ENCODE peak calls at places on chromosomes 3 and 15, in four cellular contexts. One of them, this sample, is unnamed.

GRCh38 chr3:168047190-168047795 is 48.4 kb downstream of the GOLIM4 start:
- DNase-seq in right lobe of liver: no peak
- DNase-seq in ovary: no peak
- DNase-seq in adrenal gland: peak; percentile 21
- DNase-seq in this sample: no peak

GRCh38 chr3:51386852-51387229 is 1.8 kb downstream of the MANF start:
- DNase-seq in ovary: no peak
- DNase-seq in adrenal gland: no peak
- DNase-seq in right lobe of liver: peak; percentile 49
- DNase-seq in this sample: peak; percentile 48

GRCh38 chr3:8371085-8371551 is 130.5 kb upstream of the LMCD1 start:
- DNase-seq in adrenal gland: peak; percentile 33
- DNase-seq in right lobe of liver: no peak
- DNase-seq in ovary: no peak
- DNase-seq in this sample: no peak

GRCh38 chr3:23161896-23162570 is 41.1 kb upstream of the UBE2E2 start:
- DNase-seq in right lobe of liver: no peak
- DNase-seq in ovary: no peak
- DNase-seq in adrenal gland: no peak
- DNase-seq in this sample: no peak

GRCh38 chr3:30610702-30611410 is 4.5 kb downstream of the TGFBR2 start:
- DNase-seq in ovary: no peak
- DNase-seq in adrenal gland: no peak
- DNase-seq in right lobe of liver: no peak
- DNase-seq in this sample: no peak

GRCh38 chr3:11607816-11608215 is 35.9 kb downstream of the VGLL4 start:
- DNase-seq in adrenal gland: no peak
- DNase-seq in right lobe of liver: no peak
- DNase-seq in ovary: no peak
- DNase-seq in this sample: no peak

GRCh38 chr3:184016820-184017671 is 638 bp downstream of the ABCC5 start:
- DNase-seq in ovary: peak; percentile 77
- DNase-seq in right lobe of liver: peak; percentile 66
- DNase-seq in adrenal gland: peak; percentile 58
- DNase-seq in this sample: no peak

GRCh38 chr3:183265713-183266417 is 12.8 kb downstream of the B3GNT5 start:
- DNase-seq in ovary: no peak
- DNase-seq in adrenal gland: no peak
- DNase-seq in right lobe of liver: no peak
- DNase-seq in this sample: no peak

GRCh38 chr3:194250104-194251002 is 100.8 kb downstream of the CPN2 start:
- DNase-seq in ovary: peak; percentile 84
- DNase-seq in adrenal gland: peak; percentile 29
- DNase-seq in right lobe of liver: peak; percentile 88
- DNase-seq in this sample: peak; percentile 91

GRCh38 chr3:197891-198491 is 1.4 kb downstream of the CHL1 start:
- DNase-seq in adrenal gland: no peak
- DNase-seq in ovary: peak; percentile 76
- DNase-seq in right lobe of liver: no peak
- DNase-seq in this sample: no peak

GRCh38 chr3:52078781-52079560 is 22.6 kb upstream of the DUSP7 start:
- DNase-seq in ovary: no peak
- DNase-seq in right lobe of liver: no peak
- DNase-seq in adrenal gland: no peak
- DNase-seq in this sample: no peak

GRCh38 chr3:185330238-185330637 is 32.7 kb upstream of the MAP3K13 start:
- DNase-seq in right lobe of liver: no peak
- DNase-seq in ovary: no peak
- DNase-seq in adrenal gland: peak; percentile 27
- DNase-seq in this sample: no peak

GRCh38 chr15:75043509-75044257 is 20.3 kb downstream of the PPCDC start:
- DNase-seq in ovary: peak; percentile 98
- DNase-seq in adrenal gland: peak; percentile 99
- DNase-seq in right lobe of liver: peak; percentile 94
- DNase-seq in this sample: peak; percentile 96

GRCh38 chr3:126085276-126085675 is 1.4 kb upstream of the SLC41A3 start:
- DNase-seq in right lobe of liver: no peak
- DNase-seq in ovary: no peak
- DNase-seq in adrenal gland: no peak
- DNase-seq in this sample: no peak

GRCh38 chr3:11459147-11459837 is 184.4 kb downstream of the VGLL4 start:
- DNase-seq in adrenal gland: no peak
- DNase-seq in right lobe of liver: no peak
- DNase-seq in ovary: no peak
- DNase-seq in this sample: no peak

GRCh38 chr3:187770224-187770623 is 25.0 kb upstream of the BCL6 start:
- DNase-seq in ovary: no peak
- DNase-seq in right lobe of liver: no peak
- DNase-seq in adrenal gland: no peak
- DNase-seq in this sample: no peak

GRCh38 chr15:59887211-59887610 is 116.9 kb upstream of the FOXB1 start:
- DNase-seq in right lobe of liver: no peak
- DNase-seq in adrenal gland: no peak
- DNase-seq in ovary: no peak
- DNase-seq in this sample: no peak

GRCh38 chr3:125433091-125433534 is 58.0 kb upstream of the ZNF148 start:
- DNase-seq in adrenal gland: no peak
- DNase-seq in right lobe of liver: no peak
- DNase-seq in ovary: no peak
- DNase-seq in this sample: no peak

GRCh38 chr3:186571644-186572013 is 1.1 kb downstream of the DNAJB11 start:
- DNase-seq in right lobe of liver: no peak
- DNase-seq in adrenal gland: no peak
- DNase-seq in ovary: no peak
- DNase-seq in this sample: no peak

GRCh38 chr3:71585891-71586809 is 2.6 kb upstream of the FOXP1 start:
- DNase-seq in ovary: no peak
- DNase-seq in right lobe of liver: no peak
- DNase-seq in adrenal gland: peak; percentile 22
- DNase-seq in this sample: no peak

GRCh38 chr15:47571241-47571640 is 146.1 kb upstream of the SEMA6D start:
- DNase-seq in right lobe of liver: no peak
- DNase-seq in adrenal gland: no peak
- DNase-seq in ovary: no peak
- DNase-seq in this sample: no peak

GRCh38 chr3:102161362-102162006 is 273.3 kb upstream of the ZPLD1 start:
- DNase-seq in right lobe of liver: no peak
- DNase-seq in ovary: no peak
- DNase-seq in adrenal gland: no peak
- DNase-seq in this sample: no peak

GRCh38 chr15:94387854-94388441 is 156.6 kb downstream of the MCTP2 start:
- DNase-seq in right lobe of liver: no peak
- DNase-seq in ovary: no peak
- DNase-seq in adrenal gland: peak; percentile 19
- DNase-seq in this sample: no peak

GRCh38 chr3:14134291-14134690 is 9.4 kb downstream of the TMEM43 start:
- DNase-seq in adrenal gland: peak; percentile 51
- DNase-seq in ovary: no peak
- DNase-seq in right lobe of liver: no peak
- DNase-seq in this sample: no peak
- TF ChIP-seq POLR2A in adrenal gland: no peak
- TF ChIP-seq POLR2A in ovary: no peak
- TF ChIP-seq POLR2A in right lobe of liver: no peak
- TF ChIP-seq POLR2A in this sample: no peak

GRCh38 chr15:89363133-89363532 is 28.5 kb upstream of the POLG start:
- DNase-seq in ovary: no peak
- DNase-seq in right lobe of liver: no peak
- DNase-seq in adrenal gland: no peak
- DNase-seq in this sample: no peak

GRCh38 chr15:89363770-89364169 is 29.1 kb upstream of the POLG start:
- DNase-seq in adrenal gland: no peak
- DNase-seq in ovary: no peak
- DNase-seq in right lobe of liver: no peak
- DNase-seq in this sample: no peak

GRCh38 chr15:89364341-89364740 is 29.7 kb upstream of the POLG start:
- DNase-seq in adrenal gland: peak; percentile 47
- DNase-seq in ovary: no peak
- DNase-seq in right lobe of liver: peak; percentile 63
- DNase-seq in this sample: no peak

GRCh38 chr15:89361451-89362202 is 27.0 kb upstream of the POLG start:
- DNase-seq in right lobe of liver: peak; percentile 67
- DNase-seq in adrenal gland: peak; percentile 74
- DNase-seq in ovary: peak; percentile 80
- DNase-seq in this sample: no peak

GRCh38 chr15:89362203-89363101 is 27.8 kb upstream of the POLG start:
- DNase-seq in adrenal gland: no peak
- DNase-seq in right lobe of liver: no peak
- DNase-seq in ovary: no peak
- DNase-seq in this sample: no peak
- H3K27me3 ChIP-seq in adrenal gland: peaks cover 85% of the 10 kb centered on the region
- H3K27me3 ChIP-seq in right lobe of liver: peaks cover 69% of the 10 kb centered on the region
- H3K27me3 ChIP-seq in ovary: no peaks in the 10 kb centered on the region
- H3K27me3 ChIP-seq in this sample: peaks cover 100% of the 10 kb centered on the region

GRCh38 chr15:72118400-72118978 is at the start of gene SENP8:
- DNase-seq in adrenal gland: no peak
- DNase-seq in right lobe of liver: no peak
- DNase-seq in ovary: no peak
- DNase-seq in this sample: peak; percentile 91

GRCh38 chr15:72113347-72114031 is 4.5 kb downstream of the MYO9A start:
- DNase-seq in adrenal gland: no peak
- DNase-seq in right lobe of liver: no peak
- DNase-seq in ovary: no peak
- DNase-seq in this sample: no peak

GRCh38 chr15:72116680-72117447 is 1.1 kb downstream of the MYO9A start:
- DNase-seq in adrenal gland: peak; percentile 52
- DNase-seq in right lobe of liver: peak; percentile 48
- DNase-seq in ovary: no peak
- DNase-seq in this sample: no peak

GRCh38 chr15:72117448-72117697 is 577 bp downstream of the MYO9A start:
- DNase-seq in adrenal gland: peak; percentile 88
- DNase-seq in right lobe of liver: peak; percentile 78
- DNase-seq in ovary: peak; percentile 88
- DNase-seq in this sample: peak; percentile 92

GRCh38 chr15:72117698-72118399 is at the start of gene MYO9A:
- DNase-seq in right lobe of liver: peak; percentile 99
- DNase-seq in ovary: peak; percentile 99
- DNase-seq in adrenal gland: peak; percentile 98
- DNase-seq in this sample: peak; percentile 99
- TF ChIP-seq POLR2A in right lobe of liver: peak; percentile 64
- TF ChIP-seq POLR2A in ovary: peak; percentile 29
- TF ChIP-seq POLR2A in adrenal gland: peak; percentile 73
- TF ChIP-seq POLR2A in this sample: peak; percentile 28

GRCh38 chr3:5581743-5582142 is 394.2 kb downstream of the EDEM1 start:
- DNase-seq in ovary: no peak
- DNase-seq in right lobe of liver: no peak
- DNase-seq in adrenal gland: no peak
- DNase-seq in this sample: no peak
- H3K27me3 ChIP-seq in ovary: no peaks in the 10 kb centered on the region
- H3K27me3 ChIP-seq in right lobe of liver: no peaks in the 10 kb centered on the region
- H3K27me3 ChIP-seq in adrenal gland: no peaks in the 10 kb centered on the region
- H3K27me3 ChIP-seq in this sample: no peaks in the 10 kb centered on the region

GRCh38 chr15:100601628-100602063 is 338 bp downstream of the LINS1 start:
- DNase-seq in ovary: no peak
- DNase-seq in right lobe of liver: no peak
- DNase-seq in adrenal gland: no peak
- DNase-seq in this sample: no peak

GRCh38 chr15:100598655-100599054 is 3.3 kb downstream of the LINS1 start:
- DNase-seq in ovary: no peak
- DNase-seq in right lobe of liver: no peak
- DNase-seq in adrenal gland: no peak
- DNase-seq in this sample: no peak

GRCh38 chr15:100602064-100602821 is at the start of the genes ASB7 and LINS1:
- DNase-seq in ovary: peak; percentile 100
- DNase-seq in adrenal gland: peak; percentile 100
- DNase-seq in right lobe of liver: peak; percentile 100
- DNase-seq in this sample: peak; percentile 100

GRCh38 chr15:100601158-100601557 is 826 bp downstream of the LINS1 start:
- DNase-seq in ovary: no peak
- DNase-seq in right lobe of liver: no peak
- DNase-seq in adrenal gland: peak; percentile 21
- DNase-seq in this sample: no peak

GRCh38 chr15:100602822-100603393 is 519 bp downstream of the ASB7 start:
- DNase-seq in adrenal gland: peak; percentile 73
- DNase-seq in right lobe of liver: no peak
- DNase-seq in ovary: no peak
- DNase-seq in this sample: peak; percentile 87
- TF ChIP-seq POLR2A in adrenal gland: no peak
- TF ChIP-seq POLR2A in right lobe of liver: no peak
- TF ChIP-seq POLR2A in ovary: no peak
- TF ChIP-seq POLR2A in this sample: no peak